ENCODE peak calls at places on chromosome 22, in six cellular contexts. One of them, this sample, is unnamed.

GRCh38 chr22:41876675-41877074 is 38.2 kb downstream of the SHISA8 start:
- ATAC-seq in upper lobe of left lung: no peak
- ATAC-seq in HCT116: no peak
- ATAC-seq in Panc1: no peak
- ATAC-seq in GM12878: no peak
- ATAC-seq in K562: no peak
- ATAC-seq in this sample: no peak

GRCh38 chr22:18906896-18907295 is 776 bp downstream of the DGCR6 start:
- ATAC-seq in GM12878: no peak
- ATAC-seq in K562: peak
- ATAC-seq in upper lobe of left lung: no peak
- ATAC-seq in HCT116: peak
- ATAC-seq in Panc1: no peak
- ATAC-seq in this sample: no peak

GRCh38 chr22:42743501-42743991 is 22.9 kb upstream of the A4GALT start:
- ATAC-seq in HCT116: peak
- ATAC-seq in Panc1: no peak
- ATAC-seq in GM12878: no peak
- ATAC-seq in upper lobe of left lung: peak
- ATAC-seq in K562: no peak
- ATAC-seq in this sample: peak

GRCh38 chr22:21898354-21898896 is 31.0 kb upstream of the MAPK1 start:
- ATAC-seq in GM12878: no peak
- ATAC-seq in K562: no peak
- ATAC-seq in Panc1: no peak
- ATAC-seq in upper lobe of left lung: no peak
- ATAC-seq in HCT116: no peak
- ATAC-seq in this sample: no peak

GRCh38 chr22:19173047-19174035 is 5.2 kb downstream of the SLC25A1 start:
- ATAC-seq in HCT116: no peak
- ATAC-seq in upper lobe of left lung: no peak
- ATAC-seq in GM12878: no peak
- ATAC-seq in Panc1: no peak
- ATAC-seq in K562: no peak
- ATAC-seq in this sample: no peak

GRCh38 chr22:20588843-20589581 is 81.6 kb downstream of the MED15 start:
- ATAC-seq in upper lobe of left lung: no peak
- ATAC-seq in K562: no peak
- ATAC-seq in HCT116: no peak
- ATAC-seq in GM12878: no peak
- ATAC-seq in Panc1: no peak
- ATAC-seq in this sample: no peak

GRCh38 chr22:35734517-35734827 is 16.8 kb downstream of the APOL5 start:
- ATAC-seq in HCT116: no peak
- ATAC-seq in upper lobe of left lung: no peak
- ATAC-seq in Panc1: no peak
- ATAC-seq in GM12878: no peak
- ATAC-seq in K562: no peak
- ATAC-seq in this sample: peak

GRCh38 chr22:24427500-24428164 is at the start of gene ADORA2A:
- ATAC-seq in upper lobe of left lung: peak
- ATAC-seq in HCT116: no peak
- ATAC-seq in GM12878: peak
- ATAC-seq in K562: no peak
- ATAC-seq in Panc1: no peak
- ATAC-seq in this sample: no peak

GRCh38 chr22:26894766-26895485 is 237.5 kb downstream of the MIAT start:
- ATAC-seq in Panc1: peak
- ATAC-seq in GM12878: no peak
- ATAC-seq in K562: no peak
- ATAC-seq in upper lobe of left lung: no peak
- ATAC-seq in HCT116: peak
- ATAC-seq in this sample: peak

GRCh38 chr22:41286639-41287091 is 678 bp upstream of the RANGAP1 start:
- ATAC-seq in upper lobe of left lung: no peak
- ATAC-seq in K562: peak
- ATAC-seq in HCT116: no peak
- ATAC-seq in GM12878: peak
- ATAC-seq in Panc1: no peak
- ATAC-seq in this sample: peak

GRCh38 chr22:29710922-29711593 is 8.7 kb upstream of the CABP7 start:
- ATAC-seq in GM12878: no peak
- ATAC-seq in Panc1: peak
- ATAC-seq in HCT116: no peak
- ATAC-seq in upper lobe of left lung: no peak
- ATAC-seq in K562: no peak
- ATAC-seq in this sample: no peak

GRCh38 chr22:45296628-45297297 is 12.0 kb downstream of the UPK3A start:
- ATAC-seq in HCT116: no peak
- ATAC-seq in upper lobe of left lung: no peak
- ATAC-seq in GM12878: peak
- ATAC-seq in Panc1: no peak
- ATAC-seq in K562: no peak
- ATAC-seq in this sample: no peak

GRCh38 chr22:28408702-28409101 is 270.9 kb downstream of the TTC28 start:
- ATAC-seq in upper lobe of left lung: no peak
- ATAC-seq in K562: no peak
- ATAC-seq in Panc1: no peak
- ATAC-seq in HCT116: no peak
- ATAC-seq in GM12878: no peak
- ATAC-seq in this sample: no peak

GRCh38 chr22:17960695-17961442 is 63.5 kb downstream of the MICAL3 start:
- ATAC-seq in upper lobe of left lung: no peak
- ATAC-seq in HCT116: no peak
- ATAC-seq in K562: no peak
- ATAC-seq in Panc1: no peak
- ATAC-seq in GM12878: no peak
- ATAC-seq in this sample: no peak

GRCh38 chr22:21652547-21653545 is 10.7 kb downstream of the SDF2L1 start:
- ATAC-seq in HCT116: peak
- ATAC-seq in GM12878: peak
- ATAC-seq in upper lobe of left lung: no peak
- ATAC-seq in K562: peak
- ATAC-seq in Panc1: peak
- ATAC-seq in this sample: no peak

GRCh38 chr22:37331034-37331428 is 48.7 kb downstream of the CYTH4 start:
- ATAC-seq in K562: no peak
- ATAC-seq in GM12878: peak
- ATAC-seq in upper lobe of left lung: no peak
- ATAC-seq in HCT116: peak
- ATAC-seq in Panc1: no peak
- ATAC-seq in this sample: no peak

GRCh38 chr22:46262449-46263207 is 515 bp downstream of the PKDREJ start:
- ATAC-seq in upper lobe of left lung: peak
- ATAC-seq in HCT116: no peak
- ATAC-seq in GM12878: no peak
- ATAC-seq in Panc1: no peak
- ATAC-seq in K562: no peak
- ATAC-seq in this sample: peak

DNA sequence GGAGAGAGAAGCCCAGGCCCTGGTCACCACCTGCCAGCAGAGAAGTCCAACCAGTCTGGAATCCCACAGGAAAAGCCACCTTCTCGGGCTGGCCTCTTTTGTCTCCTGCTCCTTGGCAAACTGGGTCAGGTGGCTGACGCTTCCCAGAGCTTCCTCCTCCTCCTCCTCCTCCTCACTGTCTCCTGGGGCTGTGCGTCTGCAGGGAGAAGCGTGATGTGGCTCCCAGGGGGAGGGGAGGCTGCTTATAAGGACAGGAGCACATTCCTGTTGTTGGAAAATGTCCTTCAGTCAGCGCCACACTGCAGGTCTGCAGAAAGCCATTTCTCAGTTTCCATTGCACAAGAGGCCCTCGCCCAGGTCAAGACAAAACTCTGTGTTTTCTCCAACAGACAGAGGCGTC is 1316.5 kb downstream of the BRD1 start:
- ATAC-seq in Panc1: no peak
- ATAC-seq in GM12878: no peak
- ATAC-seq in upper lobe of left lung: no peak
- ATAC-seq in HCT116: no peak
- ATAC-seq in K562: no peak
- ATAC-seq in this sample: no peak
- TF ChIP-seq CTCF in Panc1: no peak
- TF ChIP-seq CTCF in GM12878: no peak
- TF ChIP-seq CTCF in upper lobe of left lung: no peak
- TF ChIP-seq CTCF in HCT116: no peak
- TF ChIP-seq CTCF in K562: no peak
- TF ChIP-seq CTCF in this sample: no peak

GRCh38 chr22:39596601-39597000 is 26.0 kb downstream of the CACNA1I start:
- ATAC-seq in Panc1: no peak
- ATAC-seq in K562: no peak
- ATAC-seq in HCT116: no peak
- ATAC-seq in GM12878: no peak
- ATAC-seq in upper lobe of left lung: no peak
- ATAC-seq in this sample: no peak

GRCh38 chr22:39597236-39597869 is 26.8 kb downstream of the CACNA1I start:
- ATAC-seq in GM12878: no peak
- ATAC-seq in K562: peak
- ATAC-seq in HCT116: no peak
- ATAC-seq in Panc1: peak
- ATAC-seq in upper lobe of left lung: no peak
- ATAC-seq in this sample: no peak

GRCh38 chr22:39600491-39601179 is 30.1 kb downstream of the CACNA1I start:
- ATAC-seq in Panc1: no peak
- ATAC-seq in K562: no peak
- ATAC-seq in HCT116: no peak
- ATAC-seq in GM12878: peak
- ATAC-seq in upper lobe of left lung: no peak
- ATAC-seq in this sample: no peak

GRCh38 chr22:39595622-39596182 is 25.1 kb downstream of the CACNA1I start:
- ATAC-seq in HCT116: no peak
- ATAC-seq in Panc1: no peak
- ATAC-seq in GM12878: no peak
- ATAC-seq in K562: no peak
- ATAC-seq in upper lobe of left lung: no peak
- ATAC-seq in this sample: no peak

DNA sequence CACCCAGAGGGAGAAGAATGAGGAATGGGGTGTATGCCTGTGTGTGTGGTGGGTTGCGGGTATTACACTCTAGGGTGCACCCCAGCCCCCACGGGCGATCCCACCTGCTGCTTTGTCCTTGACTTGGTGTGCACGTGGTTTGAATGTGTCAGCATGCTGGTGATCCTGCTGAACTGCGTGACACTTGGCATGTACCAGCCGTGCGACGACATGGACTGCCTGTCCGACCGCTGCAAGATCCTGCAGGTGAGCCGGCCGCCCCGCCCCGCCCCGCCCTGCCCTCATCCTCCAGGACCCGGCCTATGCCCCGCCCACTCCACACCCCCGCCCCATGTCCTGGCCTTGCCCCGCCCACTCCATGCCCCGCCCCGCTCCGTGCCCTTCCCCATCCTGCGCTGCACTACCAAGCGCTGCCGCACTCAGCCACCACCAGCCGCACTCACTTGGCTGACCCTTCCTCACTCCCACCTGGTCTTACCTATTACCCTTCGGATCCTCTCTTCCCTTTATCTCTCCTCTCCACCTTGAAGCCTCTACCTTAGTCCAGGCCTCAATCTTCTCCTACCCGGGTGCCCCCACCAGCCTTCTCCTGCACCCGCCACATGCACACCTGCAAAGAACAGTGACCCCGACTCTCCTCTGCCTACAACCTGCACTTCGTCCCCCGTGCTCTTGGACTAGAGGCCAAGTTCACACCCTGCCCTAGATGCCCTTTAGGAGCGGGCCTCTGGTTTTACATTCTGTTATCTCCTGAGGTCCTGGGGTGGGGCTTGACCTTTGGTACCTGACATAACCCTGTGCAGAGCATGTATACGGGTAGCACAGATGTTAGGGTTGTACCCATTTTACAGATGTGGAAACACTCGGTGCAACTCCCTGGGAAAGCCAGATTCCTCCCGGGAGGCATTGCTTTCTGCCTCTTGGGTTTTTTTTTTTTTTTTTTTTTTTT is 27.7 kb downstream of the CACNA1I start:
- ATAC-seq in Panc1: peak
- ATAC-seq in K562: peak
- ATAC-seq in HCT116: peak
- ATAC-seq in GM12878: peak
- ATAC-seq in upper lobe of left lung: peak
- ATAC-seq in this sample: no peak
- H3K4me3 ChIP-seq in Panc1: no peak
- H3K4me3 ChIP-seq in K562: no peak
- H3K4me3 ChIP-seq in HCT116: peak
- H3K4me3 ChIP-seq in GM12878: no peak
- H3K4me3 ChIP-seq in upper lobe of left lung: no peak
- H3K4me3 ChIP-seq in this sample: no peak

GRCh38 chr22:33591946-33592345 is 328.3 kb downstream of the LARGE1 start:
- ATAC-seq in Panc1: no peak
- ATAC-seq in HCT116: no peak
- ATAC-seq in K562: no peak
- ATAC-seq in GM12878: no peak
- ATAC-seq in upper lobe of left lung: no peak
- ATAC-seq in this sample: no peak
- TF ChIP-seq POLR2AphosphoS5 in Panc1: no peak
- TF ChIP-seq POLR2AphosphoS5 in HCT116: no peak
- TF ChIP-seq POLR2AphosphoS5 in K562: no peak
- TF ChIP-seq POLR2AphosphoS5 in GM12878: no peak
- TF ChIP-seq POLR2AphosphoS5 in upper lobe of left lung: no peak
- TF ChIP-seq POLR2AphosphoS5 in this sample: no peak

GRCh38 chr22:50170453-50171318 is at the start of gene PANX2:
- ATAC-seq in K562: peak
- ATAC-seq in GM12878: no peak
- ATAC-seq in upper lobe of left lung: no peak
- ATAC-seq in Panc1: no peak
- ATAC-seq in HCT116: no peak
- ATAC-seq in this sample: no peak

GRCh38 chr22:50167689-50168489 is 2.6 kb upstream of the PANX2 start:
- ATAC-seq in upper lobe of left lung: no peak
- ATAC-seq in GM12878: no peak
- ATAC-seq in HCT116: no peak
- ATAC-seq in Panc1: no peak
- ATAC-seq in K562: no peak
- ATAC-seq in this sample: no peak

GRCh38 chr22:50169181-50169759 is 1.3 kb upstream of the PANX2 start:
- ATAC-seq in Panc1: no peak
- ATAC-seq in HCT116: no peak
- ATAC-seq in K562: no peak
- ATAC-seq in GM12878: no peak
- ATAC-seq in upper lobe of left lung: no peak
- ATAC-seq in this sample: no peak

GRCh38 chr22:50171319-50171964 is 911 bp downstream of the PANX2 start:
- ATAC-seq in Panc1: no peak
- ATAC-seq in upper lobe of left lung: peak
- ATAC-seq in HCT116: no peak
- ATAC-seq in GM12878: no peak
- ATAC-seq in K562: no peak
- ATAC-seq in this sample: no peak

DNA sequence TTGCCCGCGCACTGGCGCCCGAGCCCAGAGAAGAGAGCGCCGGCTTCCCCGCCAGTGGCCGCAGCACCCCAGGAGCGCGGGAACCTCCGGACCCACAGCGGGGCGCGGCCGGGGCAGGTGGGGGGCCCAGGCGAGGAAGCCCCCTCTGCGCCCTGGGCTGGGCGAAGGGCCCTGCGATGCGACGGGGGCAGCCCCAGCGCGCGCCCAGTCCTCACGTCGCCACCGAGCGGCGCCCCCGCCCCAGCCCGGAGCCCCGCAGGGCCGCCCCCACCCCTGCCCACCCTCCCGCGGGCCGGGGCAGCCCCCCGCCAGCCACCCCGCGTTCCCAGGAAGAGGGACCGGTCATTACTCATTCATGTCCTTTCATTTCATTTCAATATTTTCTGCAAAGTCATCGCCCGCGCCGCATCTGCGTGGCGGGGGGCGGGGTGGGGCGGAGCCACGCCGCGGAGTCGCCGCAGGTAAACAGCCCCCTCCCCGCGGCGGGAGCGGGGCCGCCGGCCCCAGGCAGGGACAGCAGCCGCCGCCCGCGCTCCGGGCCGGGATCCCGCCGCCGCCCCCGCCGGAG is 673 bp upstream of the PANX2 start:
- ATAC-seq in Panc1: peak
- ATAC-seq in K562: peak
- ATAC-seq in HCT116: peak
- ATAC-seq in upper lobe of left lung: no peak
- ATAC-seq in GM12878: peak
- ATAC-seq in this sample: peak
- TF ChIP-seq CTCF in Panc1: no peak
- TF ChIP-seq CTCF in K562: no peak
- TF ChIP-seq CTCF in HCT116: no peak
- TF ChIP-seq CTCF in upper lobe of left lung: no peak
- TF ChIP-seq CTCF in GM12878: peak
- TF ChIP-seq CTCF in this sample: no peak

This sample was measured in gastroesophageal sphincter.